ENCODE peak calls at places on chromosomes 5 and 9, in five cellular contexts. S is GM12878, X is A549, T is SK-N-SH, C is K562. V is an unnamed sample.

GRCh38 chr9:133119461-133120342 is 1.3 kb downstream of the RALGDS start:
- DNase-seq in S (no peak), T (peak), X (no peak), C (no peak), V (peak)

GRCh38 chr5:36575367-36575781 is 31.0 kb upstream of the SLC1A3 start:
- DNase-seq in T (no peak), C (no peak), S (no peak), X (no peak), V (peak)

GRCh38 chr5:75536694-75537360 is 25.1 kb downstream of the POLK start:
- DNase-seq in C (no peak), S (no peak), T (peak), X (no peak), V (no peak)

GRCh38 chr5:23204111-23204510 is 303.3 kb upstream of the PRDM9 start:
- DNase-seq in S (no peak), T (no peak), C (no peak), X (no peak), V (no peak)

GRCh38 chr9:82206490-82206889 is 217.9 kb downstream of the SPATA31D1 start:
- DNase-seq in T (peak), S (no peak), C (no peak), X (no peak), V (no peak)

GRCh38 chr5:67299317-67299716 is 102.7 kb upstream of the CD180 start:
- DNase-seq in S (no peak), T (no peak), X (no peak), C (no peak), V (peak)

GRCh38 chr9:118721276-118721675 is 648.0 kb downstream of the BRINP1 start:
- DNase-seq in X (no peak), C (no peak), S (no peak), T (peak), V (no peak)

GRCh38 chr5:137604348-137605095 is 105.4 kb upstream of the SPOCK1 start:
- DNase-seq in S (no peak), X (no peak), C (no peak), T (no peak), V (no peak)

GRCh38 chr9:9275656-9276055 is 1337.1 kb downstream of the PTPRD start:
- DNase-seq in C (no peak), X (no peak), T (no peak), S (no peak), V (no peak)

GRCh38 chr5:77758141-77758938 is 17.8 kb downstream of the TBCA start:
- DNase-seq in C (no peak), X (no peak), T (no peak), S (no peak), V (no peak)

GRCh38 chr9:100277166-100277979 is 75.4 kb downstream of the TEX10 start:
- DNase-seq in S (no peak), C (no peak), X (no peak), T (no peak), V (peak)

GRCh38 chr9:19271081-19271480 is 40.6 kb downstream of the DENND4C start:
- DNase-seq in C (no peak), T (no peak), X (no peak), S (no peak), V (no peak)

GRCh38 chr5:142874537-142874936 is 104.4 kb downstream of the ARHGAP26 start:
- DNase-seq in S (no peak), T (no peak), X (peak), C (no peak), V (no peak)

GRCh38 chr5:136309932-136310598 is 55.3 kb downstream of the TRPC7 start:
- DNase-seq in X (no peak), S (peak), T (no peak), C (no peak), V (no peak)

GRCh38 chr9:92439921-92440750 is 15.9 kb upstream of the OMD start:
- DNase-seq in S (no peak), X (no peak), C (no peak), T (no peak), V (peak)
- TF ChIP-seq RCOR1 in S (no peak), X (no peak), C (no peak), T (no peak), V (no peak)

GRCh38 chr5:11384441-11385250 is 519.6 kb downstream of the CTNND2 start:
- DNase-seq in C (no peak), X (no peak), S (no peak), T (peak), V (no peak)
- TF ChIP-seq RCOR1 in C (no peak), X (no peak), S (no peak), T (no peak), V (no peak)

GRCh38 chr9:83999141-83999918 is 18.7 kb downstream of the RMI1 start:
- DNase-seq in T (no peak), X (no peak), S (no peak), C (no peak), V (no peak)
- TF ChIP-seq RCOR1 in T (no peak), X (no peak), S (no peak), C (no peak), V (no peak)

GRCh38 chr5:80926979-80927656 is 33.0 kb upstream of the RASGRF2 start:
- DNase-seq in C (no peak), S (no peak), X (no peak), T (no peak), V (no peak)
- TF ChIP-seq RCOR1 in C (no peak), S (no peak), X (no peak), T (no peak), V (no peak)

DNA sequence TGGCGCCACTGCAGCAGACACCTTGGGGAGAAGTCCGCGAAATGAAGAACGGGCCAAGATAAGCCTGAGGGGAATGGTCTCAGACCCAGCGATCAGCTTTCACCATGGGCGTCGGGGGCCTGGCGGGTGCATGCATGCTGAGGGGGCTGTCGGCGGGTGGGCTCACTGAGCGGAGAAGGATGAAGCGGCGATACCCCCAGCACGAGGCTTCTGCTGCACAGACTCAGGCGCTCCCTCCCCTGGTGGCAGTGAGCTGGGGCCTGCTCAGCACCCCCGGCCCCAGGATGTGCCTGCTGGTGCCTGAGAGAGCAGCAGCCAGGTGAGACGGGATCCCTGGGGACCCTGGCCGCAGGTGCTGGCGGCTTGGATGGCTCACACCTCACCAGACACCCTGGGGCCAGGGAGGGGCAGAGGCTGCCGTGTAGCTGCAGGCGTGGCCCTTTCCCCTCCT is 31.2 kb downstream of the CEP72 start:
- DNase-seq in X (no peak), T (no peak), S (no peak), C (no peak), V (no peak)
- TF ChIP-seq RCOR1 in X (no peak), T (no peak), S (no peak), C (no peak), V (no peak)

DNA sequence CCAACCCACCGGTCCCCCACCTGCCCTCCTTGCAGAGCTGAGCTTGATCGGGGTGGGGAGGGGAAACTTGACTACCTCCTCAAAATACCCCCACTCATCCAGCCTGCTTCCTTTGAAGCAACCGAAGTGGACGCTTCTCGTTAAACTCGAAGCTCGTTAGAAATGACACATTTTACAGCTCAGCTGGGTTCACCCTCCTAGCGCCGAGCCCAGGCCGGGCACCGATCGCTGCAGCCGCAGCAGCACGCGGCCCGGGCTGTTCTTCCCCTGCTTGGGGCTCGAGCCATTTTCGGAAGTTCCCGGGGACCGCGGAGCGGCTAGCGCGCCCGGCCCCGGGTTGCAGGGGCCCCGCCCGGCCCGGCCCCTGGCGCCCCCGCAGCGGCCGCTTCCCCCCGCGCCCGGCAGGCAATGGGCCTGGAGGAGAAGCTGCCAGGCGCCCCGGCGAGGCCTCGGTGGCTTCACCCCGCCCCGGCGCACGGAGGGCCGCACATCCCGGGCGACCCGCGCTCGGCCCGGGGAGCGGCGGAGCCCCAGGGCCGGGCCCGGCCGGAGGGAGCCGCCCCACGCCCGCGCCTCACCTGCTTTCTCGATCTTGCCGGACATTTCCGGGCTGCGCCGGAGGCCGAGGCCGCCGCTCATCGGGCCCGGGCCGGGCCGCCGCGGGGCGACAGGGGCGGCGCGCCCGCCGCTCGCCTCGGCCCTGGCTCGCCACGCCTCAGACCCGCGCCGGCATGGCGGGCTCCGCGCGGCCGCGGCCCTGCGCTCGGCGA is 499 bp downstream of the RAPGEF1 start:
- DNase-seq in X (no peak), C (peak), T (peak), S (no peak), V (no peak)
- TF ChIP-seq RCOR1 in X (no peak), C (no peak), T (no peak), S (no peak), V (no peak)

GRCh38 chr9:136093331-136093986 is 1.6 kb downstream of the NACC2 start:
- DNase-seq in S (no peak), X (peak), T (peak), C (peak), V (no peak)
- TF ChIP-seq RCOR1 in S (no peak), X (no peak), T (no peak), C (no peak), V (no peak)

GRCh38 chr5:93621340-93621872 is 38.4 kb downstream of the NR2F1 start:
- DNase-seq in T (peak), S (no peak), C (no peak), X (peak), V (peak)
- TF ChIP-seq RCOR1 in T (no peak), S (no peak), C (no peak), X (no peak), V (no peak)

GRCh38 chr5:109589983-109590382 is 99.7 kb upstream of the MAN2A1 start:
- DNase-seq in S (no peak), X (no peak), C (no peak), T (no peak), V (no peak)
- TF ChIP-seq RCOR1 in S (no peak), X (no peak), C (no peak), T (no peak), V (no peak)